ENCODE peak calls at places on chromosomes 7 and 10, in nine cellular contexts. O is activated naive CD4-positive, alpha-beta T cell treated with Interleukin-2 at 50 U/mL for 16 hours; R is chondrocyte; V is KG1; B is EH; Y is AG09309; Q is amniotic epithelial cell; T is smooth muscle cell of the brain vasculature; W is activated T-cell treated with anti-CD3 and anti-CD28 coated beads for 1 hour. X is an unnamed sample.

GRCh38 chr7:149479554-149479953 is 18.1 kb downstream of the ZNF746 start:
- DNase-seq in O (no peak), R (no peak), V (no peak), B (no peak), Y (no peak), Q (no peak), T (no peak), W (no peak), X (no peak)

GRCh38 chr7:103718482-103719415 is 270.7 kb downstream of the RELN start:
- DNase-seq in O (no peak), R (no peak), V (no peak), B (peak), Y (no peak), Q (no peak), T (no peak), W (no peak), X (no peak)

GRCh38 chr10:110007171-110007700 is 548 bp upstream of the ADD3 start:
- DNase-seq in O (peak), R (peak), V (no peak), B (no peak), Y (no peak), Q (peak), T (peak), W (no peak), X (peak)

GRCh38 chr7:87038993-87039716 is 20.3 kb downstream of the ELAPOR2 start:
- DNase-seq in O (no peak), R (no peak), V (no peak), B (no peak), Y (no peak), Q (no peak), T (no peak), W (no peak), X (no peak)

GRCh38 chr7:101453617-101454016 is 90.9 kb downstream of the COL26A1 start:
- DNase-seq in O (no peak), R (peak), V (no peak), B (peak), Y (no peak), Q (peak), T (no peak), W (no peak), X (no peak)

GRCh38 chr7:80330434-80330833 is 181.4 kb downstream of the GNAT3 start:
- DNase-seq in O (no peak), R (no peak), V (no peak), B (peak), Y (peak), Q (peak), T (no peak), W (no peak), X (no peak)

GRCh38 chr10:57624066-57624465 is 643.6 kb downstream of the IPMK start:
- DNase-seq in O (no peak), R (no peak), V (no peak), B (no peak), Y (no peak), Q (peak), T (no peak), W (no peak), X (no peak)

GRCh38 chr10:34236927-34237326 is 578.2 kb downstream of the PARD3 start:
- DNase-seq in O (no peak), R (no peak), V (no peak), B (no peak), Y (no peak), Q (no peak), T (no peak), W (no peak), X (no peak)

GRCh38 chr7:40763319-40764287 is 628.8 kb downstream of the SUGCT start:
- DNase-seq in O (no peak), R (no peak), V (no peak), B (peak), Y (peak), Q (no peak), T (peak), W (no peak), X (no peak)